ENCODE peak calls at places on chromosome 10, in four cellular contexts. W is psoas muscle, P is heart left ventricle, D is GM06990. C is an unnamed sample.

GRCh38 chr10:103861501-103861900 is 6.1 kb upstream of the SH3PXD2A start:
- DNase-seq in W (no peak), P (no peak), D (no peak), C (no peak)

GRCh38 chr10:13717936-13718772 is 131.4 kb downstream of the PRPF18 start:
- DNase-seq in W (peak; percentile 83), P (peak; percentile 80), D (peak; percentile 57), C (no peak)

GRCh38 chr10:119189811-119190282 is 11.2 kb upstream of the PRDX3 start:
- DNase-seq in W (no peak), P (no peak), D (no peak), C (no peak)

GRCh38 chr10:68611227-68611626 is 51.1 kb downstream of the TET1 start:
- DNase-seq in W (no peak), P (no peak), D (no peak), C (no peak)

GRCh38 chr10:9382199-9382598 is 1327.7 kb downstream of the GATA3 start:
- DNase-seq in W (no peak), P (no peak), D (no peak), C (no peak)

GRCh38 chr10:103635580-103635979 is 142.1 kb downstream of the NEURL1 start:
- DNase-seq in W (no peak), P (no peak), D (no peak), C (no peak)

GRCh38 chr10:121406823-121407545 is 191.3 kb downstream of the FGFR2 start:
- DNase-seq in W (no peak), P (no peak), D (no peak), C (no peak)

GRCh38 chr10:52746169-52746568 is 26.4 kb downstream of the MBL2 start:
- DNase-seq in W (no peak), P (no peak), D (no peak), C (no peak)

GRCh38 chr10:32332299-32332750 is 14.6 kb downstream of the EPC1 start:
- DNase-seq in W (no peak), P (no peak), D (peak; percentile 72), C (peak; percentile 59)

GRCh38 chr10:28587970-28588290 is 55.0 kb downstream of the WAC start:
- DNase-seq in W (no peak), P (no peak), D (no peak), C (no peak)

GRCh38 chr10:99435986-99436633 is 5.7 kb upstream of the GOT1 start:
- DNase-seq in W (no peak), P (no peak), D (peak; percentile 13), C (peak; percentile 22)

GRCh38 chr10:102502337-102503151 is at the start of gene ACTR1A:
- DNase-seq in W (peak; percentile 98), P (peak; percentile 97), D (peak; percentile 94), C (peak; percentile 88)

GRCh38 chr10:58674260-58674659 is 161.6 kb downstream of the BICC1 start:
- DNase-seq in W (no peak), P (no peak), D (no peak), C (no peak)

GRCh38 chr10:103835121-103836045 is 20.0 kb downstream of the SH3PXD2A start:
- DNase-seq in W (peak; percentile 82), P (peak; percentile 82), D (no peak), C (no peak)

GRCh38 chr10:60480865-60481563 is 91.3 kb upstream of the ANK3 start:
- DNase-seq in W (no peak), P (peak; percentile 34), D (no peak), C (no peak)

GRCh38 chr10:127310389-127310788 is 114.0 kb upstream of the INSYN2A start:
- DNase-seq in W (no peak), P (no peak), D (no peak), C (no peak)

GRCh38 chr10:78028438-78029293 is 649 bp downstream of the POLR3A start:
- DNase-seq in W (no peak), P (no peak), D (no peak), C (peak; percentile 48)

GRCh38 chr10:69835875-69836727 is 34.4 kb downstream of the COL13A1 start:
- DNase-seq in W (no peak), P (no peak), D (no peak), C (no peak)

GRCh38 chr10:44994752-44995530 is 5.8 kb upstream of the ZNF22 start:
- DNase-seq in W (peak; percentile 71), P (no peak), D (no peak), C (no peak)

GRCh38 chr10:78207216-78207615 is 173.6 kb downstream of the RPS24 start:
- DNase-seq in W (no peak), P (no peak), D (no peak), C (no peak)

GRCh38 chr10:51162002-51162401 is 87.7 kb downstream of the PRKG1 start:
- DNase-seq in W (no peak), P (peak; percentile 56), D (no peak), C (no peak)

GRCh38 chr10:133292919-133293809 is 15.5 kb downstream of the TUBGCP2 start:
- DNase-seq in W (no peak), P (no peak), D (no peak), C (no peak)

GRCh38 chr10:62992145-62992721 is 140.9 kb upstream of the NRBF2 start:
- DNase-seq in W (no peak), P (peak; percentile 22), D (peak; percentile 37), C (peak; percentile 71)

GRCh38 chr10:34565934-34566333 is 249.2 kb downstream of the PARD3 start:
- DNase-seq in W (no peak), P (no peak), D (no peak), C (no peak)

GRCh38 chr10:91592282-91593020 is 40.4 kb downstream of the PPP1R3C start:
- DNase-seq in W (no peak), P (no peak), D (no peak), C (no peak)

GRCh38 chr10:131077031-131077430 is 234.5 kb downstream of the TCERG1L start:
- DNase-seq in W (no peak), P (no peak), D (no peak), C (no peak)

GRCh38 chr10:76902949-76903348 is 734.7 kb downstream of the KCNMA1 start:
- DNase-seq in W (peak; percentile 55), P (peak; percentile 50), D (peak; percentile 38), C (no peak)

GRCh38 chr10:682931-683447 is 6.5 kb downstream of the DIP2C start:
- DNase-seq in W (no peak), P (no peak), D (no peak), C (no peak)

GRCh38 chr10:72146559-72147323 is 58.4 kb upstream of the SPOCK2 start:
- DNase-seq in W (no peak), P (no peak), D (no peak), C (no peak)

GRCh38 chr10:78267070-78267469 is 233.4 kb downstream of the RPS24 start:
- DNase-seq in W (no peak), P (no peak), D (no peak), C (no peak)

GRCh38 chr10:88989824-88990527 is 622 bp upstream of the FAS start:
- DNase-seq in W (peak; percentile 47), P (no peak), D (no peak), C (no peak)

GRCh38 chr10:97708167-97708566 is 5.4 kb upstream of the MARVELD1 start:
- DNase-seq in W (no peak), P (no peak), D (no peak), C (no peak)

GRCh38 chr10:97711640-97712267 is 1.8 kb upstream of the MARVELD1 start:
- DNase-seq in W (no peak), P (no peak), D (no peak), C (no peak)

GRCh38 chr10:97708976-97709745 is 4.4 kb upstream of the MARVELD1 start:
- DNase-seq in W (peak; percentile 62), P (peak; percentile 78), D (no peak), C (no peak)

GRCh38 chr10:97707134-97707861 is 6.2 kb upstream of the MARVELD1 start:
- DNase-seq in W (no peak), P (no peak), D (no peak), C (no peak)

DNA sequence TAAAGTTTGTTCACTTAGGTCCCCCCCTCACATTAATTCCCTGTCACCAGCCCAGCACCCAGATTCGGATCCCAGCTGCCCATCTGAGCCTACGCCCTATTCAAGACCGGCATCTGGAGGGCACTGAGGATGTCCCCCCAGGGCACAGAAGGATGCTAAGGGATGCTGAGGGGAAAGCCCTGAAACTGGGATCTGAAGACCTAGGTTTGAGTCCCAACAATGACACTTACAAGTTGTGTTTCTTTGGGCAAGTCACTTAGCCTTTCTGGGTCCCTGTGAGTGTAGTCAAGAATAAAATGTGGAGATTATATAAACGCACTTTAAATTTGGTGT is 3.8 kb upstream of the MARVELD1 start:
- DNase-seq in W (no peak), P (no peak), D (no peak), C (no peak)
- TF ChIP-seq CTCF in W (no peak), P (no peak), D (no peak), C (no peak)

GRCh38 chr10:5976689-5977470 is 463 bp downstream of the IL15RA start:
- DNase-seq in W (peak; percentile 79), P (peak; percentile 52), D (peak; percentile 72), C (peak; percentile 55)

GRCh38 chr10:5973069-5973468 is 4.3 kb downstream of the IL15RA start:
- DNase-seq in W (no peak), P (no peak), D (no peak), C (no peak)

GRCh38 chr10:5975641-5976473 is 1.5 kb downstream of the IL15RA start:
- DNase-seq in W (no peak), P (no peak), D (peak; percentile 78), C (peak; percentile 89)

GRCh38 chr10:5981529-5981928 is 4.2 kb upstream of the IL15RA start:
- DNase-seq in W (no peak), P (no peak), D (no peak), C (no peak)

DNA sequence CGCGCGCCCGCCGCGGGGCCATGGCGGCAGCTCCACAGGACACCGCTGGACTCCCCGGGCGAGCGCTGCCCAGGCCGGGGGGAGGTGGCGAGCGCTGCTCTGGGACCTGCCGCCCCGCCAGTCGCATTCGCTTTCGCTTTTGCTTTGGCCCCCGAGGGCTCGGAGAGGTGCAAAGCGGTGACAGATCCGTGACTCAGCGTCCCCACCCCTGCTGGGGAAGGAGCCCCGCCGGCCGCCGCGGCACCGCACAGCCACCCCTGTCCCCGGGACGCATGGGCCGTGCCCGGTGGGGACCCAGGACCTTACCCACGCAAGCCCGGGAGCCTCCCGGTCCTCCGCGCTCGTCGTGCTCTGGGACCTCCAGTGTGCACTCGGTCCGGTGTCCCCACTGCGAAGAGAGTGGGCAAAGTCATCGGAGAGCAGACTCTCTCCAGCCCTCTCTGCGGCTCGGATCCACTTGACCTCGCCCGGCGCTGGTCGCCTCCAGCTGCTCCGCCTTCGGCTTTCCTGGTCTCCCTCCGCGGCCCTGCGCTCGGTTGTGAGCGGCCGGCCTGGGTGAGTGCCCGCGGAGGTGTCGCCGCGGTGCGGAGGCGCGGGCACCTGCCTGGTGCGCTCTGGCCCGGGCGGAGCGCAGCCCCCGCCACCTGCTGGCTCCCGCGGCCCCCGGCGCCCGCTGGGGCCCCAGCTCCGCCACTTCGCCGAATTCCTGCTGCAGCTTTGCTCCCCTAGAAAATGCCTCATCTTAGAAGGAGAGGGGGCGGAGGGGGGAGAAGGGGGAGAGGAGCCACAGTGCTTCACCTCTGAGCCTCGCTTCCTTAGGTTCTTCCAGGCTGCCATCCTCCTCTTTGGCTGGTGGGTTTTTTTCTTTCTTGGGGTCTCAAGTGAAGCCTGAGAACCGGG is at the start of gene IL15RA:
- DNase-seq in W (peak; percentile 88), P (peak; percentile 80), D (peak; percentile 86), C (peak; percentile 94)
- TF ChIP-seq CTCF in W (peak; percentile 15), P (peak; percentile 4), D (peak; percentile 10), C (peak; percentile 68)

GRCh38 chr10:113524120-113524519 is 28.7 kb upstream of the HABP2 start:
- DNase-seq in W (no peak), P (no peak), D (no peak), C (no peak)
- TF ChIP-seq CTCF in W (no peak), P (no peak), D (peak; percentile 6), C (no peak)

GRCh38 chr10:73167557-73168485 is at the start of the genes ECD and FAM149B1:
- DNase-seq in W (peak; percentile 97), P (peak; percentile 94), D (peak; percentile 90), C (peak; percentile 94)
- TF ChIP-seq CTCF in W (peak; percentile 14), P (no peak), D (peak; percentile 17), C (peak; percentile 19)

GRCh38 chr10:101237908-101238731 is 8.9 kb upstream of the LBX1 start:
- DNase-seq in W (no peak), P (no peak), D (no peak), C (no peak)
- TF ChIP-seq CTCF in W (no peak), P (no peak), D (no peak), C (no peak)